ENCODE peak calls at places on chromosomes 5 and 9, in five cellular contexts. P, C, S, X and A are unnamed samples.

GRCh38 chr5:80182802-80183645 is 72.8 kb downstream of the SERINC5 start:
- ATAC-seq in S (no peak), C (no peak), P (peak), X (no peak), A (no peak)

GRCh38 chr5:59140133-59140532 is 557.3 kb downstream of the RAB3C start:
- ATAC-seq in P (no peak), S (no peak), C (no peak), X (no peak), A (no peak)

GRCh38 chr9:137959641-137960411 is 82.2 kb downstream of the CACNA1B start:
- ATAC-seq in X (no peak), C (no peak), S (no peak), P (no peak), A (no peak)

GRCh38 chr5:175162036-175162435 is 281.9 kb downstream of the DRD1 start:
- ATAC-seq in C (no peak), X (no peak), S (no peak), P (no peak), A (no peak)

GRCh38 chr5:25950681-25951080 is 1087.7 kb downstream of the CDH9 start:
- ATAC-seq in P (no peak), X (no peak), S (no peak), C (no peak), A (no peak)

GRCh38 chr5:14735944-14736343 is 71.4 kb downstream of the OTULIN start:
- ATAC-seq in C (peak), S (no peak), P (no peak), X (no peak), A (no peak)

GRCh38 chr5:65952259-65952658 is 25.9 kb downstream of the ERBIN start:
- ATAC-seq in S (no peak), C (peak), P (no peak), X (no peak), A (no peak)

GRCh38 chr9:127521919-127522304 is 70.6 kb downstream of the LRSAM1 start:
- ATAC-seq in P (no peak), S (peak), C (peak), X (peak), A (peak)

GRCh38 chr5:83340511-83340918 is 131.0 kb upstream of the VCAN start:
- ATAC-seq in X (no peak), S (no peak), P (no peak), C (no peak), A (no peak)

GRCh38 chr5:118923295-118924005 is 64.9 kb downstream of the DTWD2 start:
- ATAC-seq in X (no peak), P (no peak), S (no peak), C (no peak), A (no peak)

GRCh38 chr9:5665059-5665458 is 36.2 kb downstream of the RIC1 start:
- ATAC-seq in X (no peak), S (no peak), P (no peak), C (peak), A (no peak)

GRCh38 chr9:112002847-112003457 is 106.3 kb downstream of the UGCG start:
- ATAC-seq in S (no peak), C (no peak), P (no peak), X (no peak), A (no peak)

GRCh38 chr5:1936413-1936812 is 53.7 kb upstream of the IRX4 start:
- ATAC-seq in X (peak), C (no peak), S (peak), P (no peak), A (no peak)

GRCh38 chr5:81409845-81410369 is 16.0 kb upstream of the ACOT12 start:
- ATAC-seq in S (no peak), C (no peak), X (no peak), P (no peak), A (no peak)

GRCh38 chr5:169873642-169874041 is 106.7 kb downstream of the INSYN2B start:
- ATAC-seq in X (no peak), S (no peak), C (peak), P (no peak), A (peak)

GRCh38 chr9:93536167-93536566 is 40.2 kb upstream of the PHF2 start:
- ATAC-seq in P (no peak), S (no peak), X (no peak), C (peak), A (no peak)

GRCh38 chr5:138246334-138246733 is 28.1 kb downstream of the GFRA3 start:
- ATAC-seq in P (no peak), S (no peak), C (no peak), X (no peak), A (no peak)

GRCh38 chr5:142433526-142434321 is 108.9 kb upstream of the SPRY4 start:
- ATAC-seq in S (no peak), X (no peak), C (peak), P (no peak), A (no peak)

GRCh38 chr9:35116539-35116897 is 856 bp upstream of the ATOSB start:
- ATAC-seq in X (peak), S (peak), P (peak), C (peak), A (no peak)

GRCh38 chr5:65041296-65042158 is 272.8 kb downstream of the CWC27 start:
- ATAC-seq in C (peak), X (peak), P (no peak), S (no peak), A (no peak)

GRCh38 chr9:75200892-75201470 is 112.7 kb downstream of the OSTF1 start:
- ATAC-seq in X (no peak), S (no peak), C (no peak), P (no peak), A (no peak)

GRCh38 chr9:105283795-105284194 is 39.3 kb downstream of the SLC44A1 start:
- ATAC-seq in P (no peak), X (no peak), S (no peak), C (no peak), A (no peak)

GRCh38 chr9:132243156-132244074 is 81.6 kb downstream of the NTNG2 start:
- ATAC-seq in S (no peak), P (no peak), X (no peak), C (no peak), A (no peak)

GRCh38 chr5:133459474-133460155 is 152.7 kb downstream of the FSTL4 start:
- ATAC-seq in P (no peak), X (no peak), S (no peak), C (no peak), A (no peak)

GRCh38 chr9:76690575-76691370 is 73.5 kb upstream of the PCA3 start:
- ATAC-seq in C (no peak), S (no peak), P (no peak), X (no peak), A (no peak)

GRCh38 chr5:56211298-56211865 is 21.7 kb downstream of the ANKRD55 start:
- ATAC-seq in S (peak), C (peak), X (peak), P (no peak), A (peak)

GRCh38 chr9:13675638-13676000 is 396.1 kb upstream of the MPDZ start:
- ATAC-seq in P (no peak), X (no peak), C (peak), S (no peak), A (no peak)

GRCh38 chr5:90113108-90113507 is 296.4 kb downstream of the CETN3 start:
- ATAC-seq in S (peak), P (no peak), X (no peak), C (no peak), A (no peak)

GRCh38 chr9:650362-650761 is 191.1 kb upstream of the DMRT1 start:
- ATAC-seq in S (no peak), X (peak), P (no peak), C (peak), A (no peak)

GRCh38 chr5:41735213-41735612 is 135.0 kb downstream of the OXCT1 start:
- ATAC-seq in X (no peak), C (no peak), S (no peak), P (no peak), A (no peak)

GRCh38 chr9:278651-279050 is 64.0 kb downstream of the DOCK8 start:
- ATAC-seq in X (no peak), S (peak), C (peak), P (peak), A (no peak)

GRCh38 chr9:15592317-15592716 is 39.5 kb downstream of the CCDC171 start:
- ATAC-seq in C (no peak), P (no peak), S (no peak), X (no peak), A (no peak)

GRCh38 chr9:129451669-129452068 is 169.2 kb downstream of the C9orf50 start:
- ATAC-seq in S (no peak), C (peak), X (no peak), P (no peak), A (peak)

GRCh38 chr9:127628644-127629467 is 16.8 kb downstream of the STXBP1 start:
- ATAC-seq in S (no peak), C (peak), X (peak), P (no peak), A (no peak)

GRCh38 chr9:125427556-125427955 is 165.9 kb downstream of the GAPVD1 start:
- ATAC-seq in C (no peak), S (no peak), P (no peak), X (no peak), A (no peak)

GRCh38 chr5:156201793-156202388 is 125.1 kb upstream of the SGCD start:
- ATAC-seq in C (peak), S (no peak), P (no peak), X (peak), A (no peak)

GRCh38 chr5:178180141-178180863 is 6.9 kb downstream of the GMCL2 start:
- ATAC-seq in P (no peak), S (no peak), C (no peak), X (no peak), A (no peak)

GRCh38 chr5:179900707-179901106 is 7.0 kb downstream of the TBC1D9B start:
- ATAC-seq in X (no peak), C (no peak), S (no peak), P (no peak), A (no peak)

GRCh38 chr5:119420173-119420572 is 32.1 kb upstream of the HSD17B4 start:
- ATAC-seq in P (no peak), X (no peak), S (peak), C (no peak), A (no peak)

GRCh38 chr5:56849671-56850070 is 34.3 kb downstream of the MAP3K1 start:
- ATAC-seq in C (no peak), S (no peak), P (no peak), X (no peak), A (no peak)